ENCODE peak calls at places on chromosomes 6 and 20, in six cellular contexts. S, R, W, Z, U and L are unnamed samples.

GRCh38 chr6:17492350-17492749 is 99.0 kb downstream of the CAP2 start:
- DNase-seq in S (no peak), R (no peak), W (no peak), Z (no peak), U (peak), L (no peak)

GRCh38 chr6:6741264-6741663 is 152.7 kb downstream of the LY86 start:
- DNase-seq in S (no peak), R (no peak), W (no peak), Z (no peak), U (no peak), L (no peak)

GRCh38 chr6:101226677-101227135 is 166.8 kb upstream of the GRIK2 start:
- DNase-seq in S (peak), R (peak), W (peak), Z (peak), U (peak), L (peak)

GRCh38 chr6:56860466-56860865 is 94.4 kb upstream of the BEND6 start:
- DNase-seq in S (no peak), R (no peak), W (no peak), Z (no peak), U (peak), L (no peak)

GRCh38 chr6:105326216-105326615 is 76.7 kb downstream of the PREP start:
- DNase-seq in S (peak), R (no peak), W (peak), Z (no peak), U (peak), L (no peak)

GRCh38 chr6:41448256-41448655 is 97.9 kb upstream of the FOXP4 start:
- DNase-seq in S (no peak), R (no peak), W (no peak), Z (no peak), U (no peak), L (no peak)

GRCh38 chr20:31674895-31675827 is 37.4 kb downstream of the COX4I2 start:
- DNase-seq in S (no peak), R (no peak), W (no peak), Z (peak), U (peak), L (no peak)

GRCh38 chr20:2775139-2775538 is 25.3 kb downstream of the CPXM1 start:
- DNase-seq in S (peak), R (no peak), W (no peak), Z (no peak), U (no peak), L (no peak)

GRCh38 chr20:23540624-23541023 is 27.7 kb downstream of the CST9L start:
- DNase-seq in S (no peak), R (no peak), W (no peak), Z (no peak), U (no peak), L (no peak)

GRCh38 chr6:958531-958930 is 265.6 kb upstream of the EXOC2 start:
- DNase-seq in S (peak), R (no peak), W (peak), Z (no peak), U (peak), L (peak)

GRCh38 chr6:112298021-112298745 is 43.8 kb upstream of the LAMA4 start:
- DNase-seq in S (peak), R (no peak), W (peak), Z (no peak), U (peak), L (peak)

GRCh38 chr6:166862287-166862977 is 93.9 kb downstream of the RNASET2 start:
- DNase-seq in S (no peak), R (peak), W (no peak), Z (peak), U (peak), L (no peak)

GRCh38 chr20:51140671-51141070 is 117.8 kb upstream of the KCNG1 start:
- DNase-seq in S (no peak), R (no peak), W (no peak), Z (no peak), U (no peak), L (no peak)

GRCh38 chr20:49045440-49046086 is 549 bp upstream of the CSE1L start:
- DNase-seq in S (no peak), R (no peak), W (no peak), Z (no peak), U (peak), L (no peak)

GRCh38 chr6:142846459-142846831 is 98.5 kb downstream of the HIVEP2 start:
- DNase-seq in S (no peak), R (no peak), W (no peak), Z (no peak), U (peak), L (no peak)

GRCh38 chr6:8535505-8535904 is 100.2 kb upstream of the SLC35B3 start:
- DNase-seq in S (no peak), R (no peak), W (no peak), Z (no peak), U (no peak), L (no peak)

GRCh38 chr6:138285800-138286199 is 67.5 kb upstream of the PBOV1 start:
- DNase-seq in S (no peak), R (no peak), W (no peak), Z (no peak), U (no peak), L (no peak)

GRCh38 chr20:6892729-6893128 is 125.2 kb downstream of the BMP2 start:
- DNase-seq in S (no peak), R (no peak), W (no peak), Z (no peak), U (no peak), L (no peak)

GRCh38 chr20:49245921-49246740 is 26.9 kb downstream of the DDX27 start:
- DNase-seq in S (peak), R (peak), W (no peak), Z (peak), U (peak), L (peak)

GRCh38 chr20:7392551-7392950 is 547.7 kb downstream of the HAO1 start:
- DNase-seq in S (no peak), R (no peak), W (no peak), Z (no peak), U (peak), L (no peak)

GRCh38 chr20:43271980-43272379 is 82.3 kb upstream of the PTPRT start:
- DNase-seq in S (no peak), R (no peak), W (no peak), Z (no peak), U (no peak), L (no peak)

GRCh38 chr6:33312361-33313104 is 1.3 kb downstream of the TAPBP start:
- DNase-seq in S (no peak), R (peak), W (no peak), Z (peak), U (peak), L (no peak)

GRCh38 chr20:17531537-17532025 is 402 bp upstream of the BFSP1 start:
- DNase-seq in S (no peak), R (peak), W (no peak), Z (no peak), U (no peak), L (no peak)

GRCh38 chr6:36818741-36819140 is 20.5 kb downstream of the CPNE5 start:
- DNase-seq in S (no peak), R (no peak), W (no peak), Z (no peak), U (no peak), L (no peak)